ENCODE peak calls at places on chromosomes 16 and 17, in eight cellular contexts. Z is sigmoid colon; M is activated T-cell treated with anti-CD3 and anti-CD28 coated beads for 4 hours; S is iris pigment epithelial cell; C is cardiac muscle cell; X is activated T-helper 9 cell treated with anti-CD3 and anti-CD28 coated beads, Interleukin-2, amount 50 U/mL, for 16 hours; R is colonic mucosa; P is NCI-H1105. O is an unnamed sample.
A peak's percentile ranks its signal among the peaks of the same experiment; 100 is the strongest.

GRCh38 chr17:17633310-17633709 is 41.8 kb upstream of the PEMT start:
- DNase-seq in Z (no peak), M (no peak), S (no peak), C (no peak), X (no peak), R (no peak), P (no peak), O (no peak)

GRCh38 chr17:17681744-17682292 is 560 bp downstream of the RAI1 start:
- DNase-seq in Z (peak; percentile 80), M (peak; percentile 30), S (peak; percentile 46), C (no peak), X (no peak), R (peak; percentile 55), P (peak; percentile 41), O (no peak)

GRCh38 chr17:16439867-16440351 is 24.5 kb downstream of the TRPV2 start:
- DNase-seq in Z (no peak), M (no peak), S (peak; percentile 57), C (no peak), X (no peak), R (no peak), P (no peak), O (no peak)

GRCh38 chr17:54891176-54891821 is 9.4 kb upstream of the TOM1L1 start:
- DNase-seq in Z (no peak), M (no peak), S (peak; percentile 73), C (peak; percentile 80), X (no peak), R (no peak), P (peak; percentile 53), O (no peak)

GRCh38 chr16:25914357-25914962 is 222.7 kb downstream of the HS3ST4 start:
- DNase-seq in Z (no peak), M (no peak), S (no peak), C (no peak), X (no peak), R (no peak), P (no peak), O (no peak)

GRCh38 chr16:70402916-70403659 is 35.8 kb downstream of the ST3GAL2 start:
- DNase-seq in Z (no peak), M (no peak), S (peak; percentile 84), C (no peak), X (no peak), R (no peak), P (no peak), O (no peak)

GRCh38 chr17:80968602-80969029 is 23.0 kb upstream of the CHMP6 start:
- DNase-seq in Z (peak; percentile 85), M (no peak), S (no peak), C (no peak), X (no peak), R (no peak), P (peak; percentile 21), O (no peak)

GRCh38 chr16:57788252-57788841 is 13.9 kb downstream of the KIFC3 start:
- DNase-seq in Z (peak; percentile 62), M (no peak), S (no peak), C (no peak), X (no peak), R (no peak), P (no peak), O (no peak)

GRCh38 chr16:15553313-15554088 is 89.5 kb downstream of the MARF1 start:
- DNase-seq in Z (no peak), M (no peak), S (peak; percentile 54), C (no peak), X (no peak), R (no peak), P (no peak), O (no peak)

GRCh38 chr16:67029249-67030096 is 524 bp downstream of the CBFB start:
- DNase-seq in Z (peak; percentile 85), M (peak; percentile 43), S (peak; percentile 70), C (peak; percentile 51), X (peak; percentile 49), R (peak; percentile 71), P (no peak), O (peak; percentile 75)

GRCh38 chr16:50038756-50039529 is 13.9 kb downstream of the CNEP1R1 start:
- DNase-seq in Z (peak; percentile 73), M (no peak), S (no peak), C (no peak), X (no peak), R (peak; percentile 74), P (no peak), O (no peak)

GRCh38 chr16:49967012-49967559 is 57.9 kb upstream of the CNEP1R1 start:
- DNase-seq in Z (no peak), M (no peak), S (no peak), C (no peak), X (no peak), R (no peak), P (no peak), O (no peak)

GRCh38 chr16:54270711-54271110 is 15.9 kb downstream of the IRX3 start:
- DNase-seq in Z (no peak), M (no peak), S (no peak), C (no peak), X (no peak), R (no peak), P (no peak), O (no peak)

GRCh38 chr17:36697907-36698526 is 96.6 kb downstream of the MRM1 start:
- DNase-seq in Z (no peak), M (no peak), S (no peak), C (peak; percentile 71), X (no peak), R (no peak), P (no peak), O (no peak)

GRCh38 chr17:73949903-73950302 is 253.6 kb upstream of the RPL38 start:
- DNase-seq in Z (no peak), M (no peak), S (no peak), C (no peak), X (no peak), R (no peak), P (no peak), O (no peak)

GRCh38 chr16:70391881-70392481 is 45.3 kb downstream of the DDX19A start:
- DNase-seq in Z (peak; percentile 82), M (no peak), S (peak; percentile 63), C (no peak), X (no peak), R (no peak), P (no peak), O (no peak)

GRCh38 chr17:81082177-81083073 is 47.5 kb downstream of the BAIAP2 start:
- DNase-seq in Z (no peak), M (no peak), S (no peak), C (no peak), X (no peak), R (no peak), P (no peak), O (no peak)

GRCh38 chr16:49454426-49455180 is 81.0 kb downstream of the C16orf78 start:
- DNase-seq in Z (peak; percentile 44), M (no peak), S (no peak), C (no peak), X (no peak), R (no peak), P (no peak), O (no peak)

GRCh38 chr17:1733047-1733357 is 8.5 kb downstream of the WDR81 start:
- DNase-seq in Z (no peak), M (no peak), S (no peak), C (no peak), X (no peak), R (no peak), P (no peak), O (no peak)

GRCh38 chr17:64779344-64780095 is 117.4 kb upstream of the SMURF2 start:
- DNase-seq in Z (no peak), M (no peak), S (no peak), C (no peak), X (no peak), R (peak; percentile 49), P (no peak), O (peak; percentile 68)

GRCh38 chr16:6068063-6068462 is 970.5 kb upstream of the EEF2KMT start:
- DNase-seq in Z (no peak), M (no peak), S (no peak), C (no peak), X (no peak), R (no peak), P (no peak), O (no peak)

GRCh38 chr17:66351701-66352100 is 49.3 kb downstream of the PRKCA start:
- DNase-seq in Z (no peak), M (no peak), S (no peak), C (no peak), X (no peak), R (no peak), P (no peak), O (no peak)

GRCh38 chr17:48484850-48485249 is 46.0 kb downstream of the HOXB1 start:
- DNase-seq in Z (no peak), M (no peak), S (peak; percentile 69), C (no peak), X (no peak), R (no peak), P (no peak), O (no peak)

GRCh38 chr17:19645608-19646250 is 2.8 kb upstream of the ALDH3A2 start:
- DNase-seq in Z (no peak), M (peak; percentile 44), S (peak; percentile 30), C (peak; percentile 42), X (peak; percentile 9), R (peak; percentile 71), P (no peak), O (no peak)

GRCh38 chr17:22469941-22470340 is 777.6 kb downstream of the KCNJ18 start:
- DNase-seq in Z (no peak), M (no peak), S (no peak), C (no peak), X (no peak), R (no peak), P (no peak), O (no peak)

GRCh38 chr16:14120335-14120734 is 49.2 kb downstream of the MRTFB start:
- DNase-seq in Z (no peak), M (no peak), S (no peak), C (no peak), X (no peak), R (no peak), P (no peak), O (no peak)

GRCh38 chr17:83119987-83120864 is 40.8 kb downstream of the METRNL start:
- DNase-seq in Z (no peak), M (no peak), S (no peak), C (no peak), X (no peak), R (no peak), P (no peak), O (no peak)

GRCh38 chr16:67967956-67968439 is 439 bp downstream of the SLC12A4 start:
- DNase-seq in Z (no peak), M (no peak), S (peak; percentile 36), C (no peak), X (peak; percentile 18), R (no peak), P (no peak), O (no peak)

GRCh38 chr17:8143581-8144400 is 8.4 kb downstream of the PER1 start:
- DNase-seq in Z (no peak), M (no peak), S (no peak), C (no peak), X (no peak), R (no peak), P (no peak), O (peak; percentile 64)

GRCh38 chr16:77961811-77962210 is 60.5 kb upstream of the CLEC3A start:
- DNase-seq in Z (no peak), M (no peak), S (peak; percentile 17), C (no peak), X (no peak), R (no peak), P (no peak), O (no peak)

GRCh38 chr17:39001703-39002637 is 34.8 kb upstream of the FBXO47 start:
- DNase-seq in Z (peak; percentile 91), M (no peak), S (peak; percentile 62), C (no peak), X (no peak), R (peak; percentile 60), P (no peak), O (no peak)

GRCh38 chr17:79912552-79913330 is 73.5 kb upstream of the CBX4 start:
- DNase-seq in Z (no peak), M (no peak), S (no peak), C (no peak), X (no peak), R (no peak), P (no peak), O (no peak)

O was measured in type B pancreatic cell.